ENCODE peak calls at places on chromosome 4, in nine cellular contexts. One of them, this sample, is unnamed.

GRCh38 chr4:34182346-34182745 is 2062.0 kb downstream of the ARAP2 start:
- DNase-seq in cardiac fibroblast: peak; percentile 77
- DNase-seq in Calu3: no peak
- DNase-seq in testis: no peak
- DNase-seq in PC-3: no peak
- DNase-seq in endothelial cell of umbilical vein: no peak
- DNase-seq in fibroblast of lung: peak; percentile 62
- DNase-seq in foreskin fibroblast: peak; percentile 56
- DNase-seq in WTC11: no peak
- DNase-seq in this sample: no peak

GRCh38 chr4:22508376-22508775 is 7.5 kb downstream of the ADGRA3 start:
- DNase-seq in cardiac fibroblast: no peak
- DNase-seq in Calu3: no peak
- DNase-seq in testis: no peak
- DNase-seq in PC-3: no peak
- DNase-seq in endothelial cell of umbilical vein: no peak
- DNase-seq in fibroblast of lung: peak; percentile 77
- DNase-seq in foreskin fibroblast: no peak
- DNase-seq in WTC11: no peak
- DNase-seq in this sample: no peak

GRCh38 chr4:160238790-160239189 is 1135.9 kb downstream of the RAPGEF2 start:
- DNase-seq in cardiac fibroblast: peak; percentile 1
- DNase-seq in Calu3: no peak
- DNase-seq in testis: no peak
- DNase-seq in PC-3: no peak
- DNase-seq in endothelial cell of umbilical vein: no peak
- DNase-seq in fibroblast of lung: no peak
- DNase-seq in foreskin fibroblast: no peak
- DNase-seq in WTC11: no peak
- DNase-seq in this sample: no peak

GRCh38 chr4:92657695-92658094 is 353.9 kb downstream of the GRID2 start:
- DNase-seq in cardiac fibroblast: no peak
- DNase-seq in Calu3: no peak
- DNase-seq in testis: no peak
- DNase-seq in PC-3: no peak
- DNase-seq in endothelial cell of umbilical vein: no peak
- DNase-seq in fibroblast of lung: no peak
- DNase-seq in foreskin fibroblast: no peak
- DNase-seq in WTC11: no peak
- DNase-seq in this sample: no peak

GRCh38 chr4:140150636-140150885 is 3.4 kb downstream of the MAML3 start:
- DNase-seq in cardiac fibroblast: no peak
- DNase-seq in Calu3: peak; percentile 73
- DNase-seq in testis: peak; percentile 91
- DNase-seq in PC-3: no peak
- DNase-seq in endothelial cell of umbilical vein: no peak
- DNase-seq in fibroblast of lung: no peak
- DNase-seq in foreskin fibroblast: no peak
- DNase-seq in WTC11: no peak
- DNase-seq in this sample: no peak

GRCh38 chr4:168501407-168501806 is 4.6 kb downstream of the PALLD start:
- DNase-seq in cardiac fibroblast: no peak
- DNase-seq in Calu3: peak; percentile 15
- DNase-seq in testis: no peak
- DNase-seq in PC-3: peak; percentile 89
- DNase-seq in endothelial cell of umbilical vein: no peak
- DNase-seq in fibroblast of lung: no peak
- DNase-seq in foreskin fibroblast: no peak
- DNase-seq in WTC11: no peak
- DNase-seq in this sample: no peak

GRCh38 chr4:5940470-5941203 is 47.8 kb upstream of the CRMP1 start:
- DNase-seq in cardiac fibroblast: peak; percentile 12
- DNase-seq in Calu3: peak; percentile 2
- DNase-seq in testis: no peak
- DNase-seq in PC-3: peak; percentile 2
- DNase-seq in endothelial cell of umbilical vein: no peak
- DNase-seq in fibroblast of lung: no peak
- DNase-seq in foreskin fibroblast: no peak
- DNase-seq in WTC11: no peak
- DNase-seq in this sample: no peak

GRCh38 chr4:112765317-112765989 is 128.5 kb downstream of the LARP7 start:
- DNase-seq in cardiac fibroblast: peak; percentile 25
- DNase-seq in Calu3: no peak
- DNase-seq in testis: no peak
- DNase-seq in PC-3: peak; percentile 26
- DNase-seq in endothelial cell of umbilical vein: peak; percentile 31
- DNase-seq in fibroblast of lung: peak; percentile 13
- DNase-seq in foreskin fibroblast: peak; percentile 27
- DNase-seq in WTC11: no peak
- DNase-seq in this sample: no peak

GRCh38 chr4:3372933-3373465 is 68.8 kb upstream of the HGFAC start:
- DNase-seq in cardiac fibroblast: no peak
- DNase-seq in Calu3: no peak
- DNase-seq in testis: peak; percentile 57
- DNase-seq in PC-3: no peak
- DNase-seq in endothelial cell of umbilical vein: no peak
- DNase-seq in fibroblast of lung: no peak
- DNase-seq in foreskin fibroblast: no peak
- DNase-seq in WTC11: no peak
- DNase-seq in this sample: no peak

DNA sequence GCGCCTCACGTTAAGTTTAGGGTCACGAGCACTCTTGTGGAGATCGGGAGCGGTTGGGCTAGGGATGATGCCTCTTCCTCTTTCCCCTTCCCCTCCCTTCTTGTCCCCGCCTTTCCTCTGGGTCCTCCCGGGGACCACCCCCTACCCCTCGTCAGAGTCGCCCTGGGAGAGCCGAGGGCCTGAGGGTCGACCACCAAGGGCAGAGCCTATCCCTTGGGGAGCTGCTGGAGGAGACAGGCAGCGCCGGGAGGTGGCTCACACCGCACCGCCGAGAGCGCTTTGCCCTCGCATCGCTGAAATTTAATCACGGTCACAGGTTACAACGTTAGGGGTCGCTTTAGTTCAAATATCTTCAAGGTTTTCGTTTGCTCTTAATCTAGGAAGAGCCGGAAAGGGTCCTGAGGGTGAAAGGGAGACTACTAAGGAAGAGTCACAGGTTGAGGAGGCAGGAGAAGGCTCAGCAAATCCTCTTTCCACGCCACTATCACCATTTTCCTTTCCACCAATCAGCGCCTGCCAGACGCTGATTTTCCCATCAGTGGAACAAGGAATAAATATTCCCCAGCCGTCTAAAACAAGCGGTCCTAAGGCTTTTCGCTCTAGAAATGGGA is 529 bp upstream of the SNCA start:
- DNase-seq in cardiac fibroblast: peak; percentile 5
- DNase-seq in Calu3: peak; percentile 25
- DNase-seq in testis: peak; percentile 19
- DNase-seq in PC-3: no peak
- DNase-seq in endothelial cell of umbilical vein: peak; percentile 79
- DNase-seq in fibroblast of lung: peak; percentile 53
- DNase-seq in foreskin fibroblast: peak; percentile 70
- DNase-seq in WTC11: peak; percentile 66
- DNase-seq in this sample: no peak
- TF ChIP-seq CTCF in cardiac fibroblast: no peak
- TF ChIP-seq CTCF in Calu3: no peak
- TF ChIP-seq CTCF in testis: no peak
- TF ChIP-seq CTCF in PC-3: no peak
- TF ChIP-seq CTCF in endothelial cell of umbilical vein: peak; percentile 18
- TF ChIP-seq CTCF in fibroblast of lung: no peak
- TF ChIP-seq CTCF in foreskin fibroblast: no peak
- TF ChIP-seq CTCF in WTC11: peak; percentile 16
- TF ChIP-seq CTCF in this sample: no peak

GRCh38 chr4:100581337-100581736 is 63.5 kb upstream of the EMCN start:
- DNase-seq in cardiac fibroblast: no peak
- DNase-seq in Calu3: no peak
- DNase-seq in testis: no peak
- DNase-seq in PC-3: peak; percentile 87
- DNase-seq in endothelial cell of umbilical vein: no peak
- DNase-seq in fibroblast of lung: no peak
- DNase-seq in foreskin fibroblast: peak; percentile 11
- DNase-seq in WTC11: no peak
- DNase-seq in this sample: no peak

GRCh38 chr4:100574607-100575006 is 56.8 kb upstream of the EMCN start:
- DNase-seq in cardiac fibroblast: no peak
- DNase-seq in Calu3: no peak
- DNase-seq in testis: no peak
- DNase-seq in PC-3: no peak
- DNase-seq in endothelial cell of umbilical vein: no peak
- DNase-seq in fibroblast of lung: no peak
- DNase-seq in foreskin fibroblast: no peak
- DNase-seq in WTC11: no peak
- DNase-seq in this sample: no peak

GRCh38 chr4:100582146-100582545 is 64.3 kb upstream of the EMCN start:
- DNase-seq in cardiac fibroblast: no peak
- DNase-seq in Calu3: no peak
- DNase-seq in testis: no peak
- DNase-seq in PC-3: peak; percentile 17
- DNase-seq in endothelial cell of umbilical vein: no peak
- DNase-seq in fibroblast of lung: no peak
- DNase-seq in foreskin fibroblast: peak; percentile 5
- DNase-seq in WTC11: no peak
- DNase-seq in this sample: no peak

DNA sequence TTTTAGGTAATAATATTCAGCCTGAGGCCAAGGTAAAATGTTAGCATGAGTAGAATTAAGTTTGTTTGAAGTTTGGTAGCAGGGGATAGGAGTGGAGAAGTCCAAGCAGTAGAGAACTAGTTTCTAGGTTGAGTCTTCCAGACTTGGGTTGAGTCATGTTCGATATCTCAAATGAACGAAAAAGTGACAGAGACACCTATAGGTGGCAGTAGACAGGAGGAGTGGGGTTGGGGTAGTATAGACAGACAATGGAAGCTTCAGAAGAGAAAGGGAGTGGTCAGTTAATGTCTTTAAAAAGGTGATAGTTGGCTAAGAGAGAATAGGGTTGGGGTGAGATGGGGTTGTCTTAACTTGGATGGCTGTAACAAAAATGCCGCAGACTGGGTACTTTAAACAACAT is 58.7 kb upstream of the EMCN start:
- DNase-seq in cardiac fibroblast: no peak
- DNase-seq in Calu3: no peak
- DNase-seq in testis: no peak
- DNase-seq in PC-3: no peak
- DNase-seq in endothelial cell of umbilical vein: no peak
- DNase-seq in fibroblast of lung: no peak
- DNase-seq in foreskin fibroblast: no peak
- DNase-seq in WTC11: no peak
- DNase-seq in this sample: no peak
- TF ChIP-seq CTCF in cardiac fibroblast: no peak
- TF ChIP-seq CTCF in Calu3: no peak
- TF ChIP-seq CTCF in testis: no peak
- TF ChIP-seq CTCF in PC-3: peak; percentile 28
- TF ChIP-seq CTCF in endothelial cell of umbilical vein: no peak
- TF ChIP-seq CTCF in fibroblast of lung: no peak
- TF ChIP-seq CTCF in foreskin fibroblast: no peak
- TF ChIP-seq CTCF in WTC11: no peak
- TF ChIP-seq CTCF in this sample: no peak

GRCh38 chr4:73730854-73731253 is 9.5 kb upstream of the CXCL8 start:
- DNase-seq in cardiac fibroblast: no peak
- DNase-seq in Calu3: no peak
- DNase-seq in testis: no peak
- DNase-seq in PC-3: no peak
- DNase-seq in endothelial cell of umbilical vein: no peak
- DNase-seq in fibroblast of lung: no peak
- DNase-seq in foreskin fibroblast: no peak
- DNase-seq in WTC11: no peak
- DNase-seq in this sample: no peak

GRCh38 chr4:73729534-73730165 is 10.7 kb upstream of the CXCL8 start:
- DNase-seq in cardiac fibroblast: peak; percentile 97
- DNase-seq in Calu3: peak; percentile 59
- DNase-seq in testis: peak; percentile 70
- DNase-seq in PC-3: peak; percentile 93
- DNase-seq in endothelial cell of umbilical vein: peak; percentile 85
- DNase-seq in fibroblast of lung: peak; percentile 92
- DNase-seq in foreskin fibroblast: peak; percentile 94
- DNase-seq in WTC11: peak; percentile 60
- DNase-seq in this sample: peak; percentile 67

GRCh38 chr4:73732759-73733431 is 7.5 kb upstream of the CXCL8 start:
- DNase-seq in cardiac fibroblast: no peak
- DNase-seq in Calu3: no peak
- DNase-seq in testis: no peak
- DNase-seq in PC-3: peak; percentile 7
- DNase-seq in endothelial cell of umbilical vein: peak; percentile 86
- DNase-seq in fibroblast of lung: no peak
- DNase-seq in foreskin fibroblast: no peak
- DNase-seq in WTC11: no peak
- DNase-seq in this sample: no peak

GRCh38 chr4:73730292-73730691 is 10.1 kb upstream of the CXCL8 start:
- DNase-seq in cardiac fibroblast: peak; percentile 65
- DNase-seq in Calu3: no peak
- DNase-seq in testis: no peak
- DNase-seq in PC-3: peak; percentile 89
- DNase-seq in endothelial cell of umbilical vein: no peak
- DNase-seq in fibroblast of lung: peak; percentile 38
- DNase-seq in foreskin fibroblast: peak; percentile 65
- DNase-seq in WTC11: no peak
- DNase-seq in this sample: no peak

DNA sequence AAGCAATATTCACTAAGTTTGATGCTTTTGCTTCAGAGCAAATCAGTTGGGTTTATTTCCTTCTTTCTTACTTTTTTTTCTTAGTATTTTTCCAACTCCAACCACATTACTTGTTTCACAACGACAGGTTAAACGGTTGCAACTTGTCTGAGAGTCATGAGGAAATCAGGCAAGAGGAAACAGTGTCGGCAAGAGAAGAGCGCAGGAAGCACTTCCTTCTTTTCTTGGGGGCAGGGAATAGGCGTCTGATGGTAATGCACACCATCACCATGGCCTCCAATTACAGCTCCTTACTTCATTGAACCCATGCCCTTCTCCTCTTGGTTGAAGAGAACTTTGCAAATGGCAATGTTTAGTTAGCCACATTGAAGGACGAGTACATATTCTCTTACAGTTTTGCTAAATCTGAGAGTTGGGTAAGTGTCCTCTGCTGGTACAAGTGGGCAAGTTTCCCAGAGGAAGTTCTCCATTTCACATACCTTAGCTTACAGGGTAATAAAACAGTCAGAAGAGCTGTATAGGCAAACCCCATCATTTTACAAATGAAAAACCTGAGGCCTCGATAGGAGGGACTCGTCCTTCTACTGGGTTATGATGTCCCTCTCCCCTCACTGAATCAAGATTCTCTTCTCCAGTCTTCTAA is 8.3 kb upstream of the CXCL8 start:
- DNase-seq in cardiac fibroblast: no peak
- DNase-seq in Calu3: no peak
- DNase-seq in testis: no peak
- DNase-seq in PC-3: peak; percentile 12
- DNase-seq in endothelial cell of umbilical vein: no peak
- DNase-seq in fibroblast of lung: no peak
- DNase-seq in foreskin fibroblast: peak; percentile 44
- DNase-seq in WTC11: no peak
- DNase-seq in this sample: no peak
- TF ChIP-seq CTCF in cardiac fibroblast: no peak
- TF ChIP-seq CTCF in Calu3: no peak
- TF ChIP-seq CTCF in testis: no peak
- TF ChIP-seq CTCF in PC-3: no peak
- TF ChIP-seq CTCF in endothelial cell of umbilical vein: no peak
- TF ChIP-seq CTCF in fibroblast of lung: no peak
- TF ChIP-seq CTCF in foreskin fibroblast: no peak
- TF ChIP-seq CTCF in WTC11: no peak
- TF ChIP-seq CTCF in this sample: no peak

GRCh38 chr4:77045490-77045889 is 30.3 kb downstream of the CCNI start:
- DNase-seq in cardiac fibroblast: peak; percentile 49
- DNase-seq in Calu3: no peak
- DNase-seq in testis: no peak
- DNase-seq in PC-3: peak; percentile 16
- DNase-seq in endothelial cell of umbilical vein: no peak
- DNase-seq in fibroblast of lung: peak; percentile 47
- DNase-seq in foreskin fibroblast: peak; percentile 34
- DNase-seq in WTC11: no peak
- DNase-seq in this sample: no peak
- TF ChIP-seq CTCF in cardiac fibroblast: peak; percentile 20
- TF ChIP-seq CTCF in Calu3: no peak
- TF ChIP-seq CTCF in testis: peak; percentile 24
- TF ChIP-seq CTCF in PC-3: peak; percentile 25
- TF ChIP-seq CTCF in endothelial cell of umbilical vein: peak; percentile 4
- TF ChIP-seq CTCF in fibroblast of lung: no peak
- TF ChIP-seq CTCF in foreskin fibroblast: no peak
- TF ChIP-seq CTCF in WTC11: no peak
- TF ChIP-seq CTCF in this sample: peak; percentile 18

This sample was measured in AG09319.